ENCODE peak calls at places on chromosome 2, in seven cellular contexts. K, U, S, R, O, I and F are unnamed samples.

GRCh38 chr2:5530022-5530696 is 162.0 kb upstream of the SOX11 start:
- DNase-seq in K (no peak), U (no peak), S (no peak), R (no peak), O (no peak), I (no peak), F (no peak)

GRCh38 chr2:44805391-44805790 is 136.1 kb upstream of the SIX3 start:
- DNase-seq in K (no peak), U (no peak), S (no peak), R (no peak), O (no peak), I (no peak), F (no peak)

GRCh38 chr2:12424219-12424618 is 292.5 kb upstream of the TRIB2 start:
- DNase-seq in K (no peak), U (no peak), S (no peak), R (no peak), O (no peak), I (no peak), F (no peak)

GRCh38 chr2:135999899-136000298 is 14.5 kb upstream of the DARS1 start:
- DNase-seq in K (no peak), U (no peak), S (no peak), R (no peak), O (no peak), I (no peak), F (no peak)

GRCh38 chr2:109185801-109186570 is 57.0 kb downstream of the SH3RF3 start:
- DNase-seq in K (peak; percentile 85), U (no peak), S (no peak), R (no peak), O (peak; percentile 85), I (no peak), F (no peak)

GRCh38 chr2:168136392-168136977 is 110.9 kb downstream of the STK39 start:
- DNase-seq in K (peak; percentile 48), U (peak; percentile 38), S (no peak), R (no peak), O (no peak), I (peak; percentile 53), F (peak; percentile 58)

GRCh38 chr2:108315408-108316193 is 26.9 kb downstream of the SULT1C2 start:
- DNase-seq in K (no peak), U (no peak), S (no peak), R (no peak), O (no peak), I (peak; percentile 52), F (no peak)

GRCh38 chr2:144516981-144517824 is 2.7 kb downstream of the ZEB2 start:
- DNase-seq in K (peak; percentile 98), U (peak; percentile 62), S (peak; percentile 70), R (no peak), O (peak; percentile 80), I (no peak), F (peak; percentile 93)

GRCh38 chr2:177597759-177598158 is 205.2 kb downstream of the AGPS start:
- DNase-seq in K (no peak), U (no peak), S (no peak), R (no peak), O (peak; percentile 14), I (no peak), F (no peak)

GRCh38 chr2:166610180-166610919 is 116.3 kb upstream of the SCN7A start:
- DNase-seq in K (no peak), U (no peak), S (no peak), R (no peak), O (no peak), I (no peak), F (peak; percentile 6)

GRCh38 chr2:120773186-120773800 is 37.6 kb downstream of the GLI2 start:
- DNase-seq in K (no peak), U (no peak), S (peak; percentile 42), R (no peak), O (no peak), I (no peak), F (no peak)

GRCh38 chr2:44948565-44949328 is 7.2 kb downstream of the SIX3 start:
- DNase-seq in K (no peak), U (no peak), S (peak; percentile 18), R (no peak), O (no peak), I (no peak), F (no peak)

GRCh38 chr2:180222642-180223041 is 215.5 kb upstream of the CWC22 start:
- DNase-seq in K (peak; percentile 96), U (no peak), S (no peak), R (no peak), O (no peak), I (no peak), F (no peak)

GRCh38 chr2:5693288-5694015 is 1.3 kb downstream of the SOX11 start:
- DNase-seq in K (peak; percentile 22), U (no peak), S (no peak), R (no peak), O (no peak), I (no peak), F (no peak)

GRCh38 chr2:207331674-207332073 is 165.9 kb upstream of the KLF7 start:
- DNase-seq in K (no peak), U (no peak), S (no peak), R (no peak), O (no peak), I (no peak), F (no peak)

GRCh38 chr2:96940026-96940601 is 46.3 kb downstream of the FAM178B start:
- DNase-seq in K (no peak), U (no peak), S (peak; percentile 37), R (no peak), O (no peak), I (no peak), F (no peak)

GRCh38 chr2:239928457-239929350 is 96.4 kb downstream of the NDUFA10 start:
- DNase-seq in K (no peak), U (no peak), S (peak; percentile 54), R (no peak), O (peak; percentile 13), I (no peak), F (no peak)

DNA sequence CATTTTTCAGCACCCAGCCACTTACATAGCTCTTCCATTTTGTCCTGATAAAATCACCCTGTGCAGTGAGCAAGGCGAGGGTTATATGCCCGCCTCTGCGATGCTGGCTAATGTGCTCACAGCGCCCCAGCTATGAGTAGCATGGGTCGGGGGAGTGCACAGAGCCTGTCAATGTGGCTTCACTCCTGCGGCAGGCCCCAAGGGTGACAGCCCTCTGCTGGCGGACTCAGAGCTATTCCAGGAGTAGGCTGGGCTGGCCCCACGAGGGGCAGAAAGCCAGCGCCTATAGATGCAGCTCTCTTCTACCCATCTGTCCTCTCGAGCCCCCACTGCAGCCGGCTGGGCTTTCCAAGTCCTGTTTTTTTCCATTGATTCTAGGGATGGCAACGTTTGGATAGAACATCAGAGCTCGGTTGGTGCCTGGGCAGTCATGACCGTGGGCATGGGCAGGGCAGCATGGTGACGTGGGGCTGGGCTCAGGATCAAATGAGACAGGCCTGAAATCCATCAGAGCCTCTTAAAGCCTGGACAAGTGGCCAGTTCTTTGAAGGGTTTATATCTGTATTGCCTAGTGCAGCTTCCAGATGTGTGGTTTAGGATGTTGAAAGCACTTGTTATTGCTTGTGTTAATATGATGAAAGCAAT is 134.7 kb downstream of the MCFD2 start:
- DNase-seq in K (peak; percentile 56), U (peak; percentile 34), S (no peak), R (no peak), O (no peak), I (peak; percentile 80), F (peak; percentile 60)
- TF ChIP-seq CTCF in K (peak; percentile 34), U (peak; percentile 50), S (no peak), R (no peak), O (no peak), I (peak; percentile 87), F (peak; percentile 31)

GRCh38 chr2:27830616-27831120 is 59.1 kb downstream of the MRPL33 start:
- DNase-seq in K (no peak), U (no peak), S (no peak), R (no peak), O (no peak), I (no peak), F (peak; percentile 92)

GRCh38 chr2:27828305-27828704 is 56.8 kb downstream of the MRPL33 start:
- DNase-seq in K (no peak), U (no peak), S (no peak), R (no peak), O (no peak), I (no peak), F (no peak)

GRCh38 chr2:27832396-27832795 is 57.8 kb downstream of the RBKS start:
- DNase-seq in K (peak; percentile 65), U (no peak), S (no peak), R (no peak), O (no peak), I (no peak), F (peak; percentile 87)

GRCh38 chr2:27831279-27832050 is 58.7 kb downstream of the RBKS start:
- DNase-seq in K (no peak), U (no peak), S (no peak), R (no peak), O (no peak), I (no peak), F (peak; percentile 95)

DNA sequence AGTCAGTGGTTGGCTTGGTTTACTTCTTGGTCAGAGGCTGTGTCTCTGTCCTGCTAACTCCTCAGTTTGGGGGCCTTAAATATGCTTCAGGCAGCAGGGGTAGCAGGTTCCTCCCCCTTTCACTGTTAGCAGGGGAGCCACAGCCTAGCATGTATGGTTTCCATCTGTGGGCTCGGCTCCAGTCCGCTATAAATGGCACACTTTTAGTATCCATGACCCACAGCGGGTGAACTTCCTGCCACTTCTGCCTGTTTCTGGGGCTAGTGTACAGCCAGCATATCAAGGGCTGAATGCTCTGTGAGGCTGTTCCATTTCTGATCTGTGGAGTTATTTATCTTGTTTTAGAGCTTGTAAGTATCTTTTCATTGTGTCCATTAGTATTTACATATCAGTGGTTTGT is 58.3 kb downstream of the MRPL33 start:
- DNase-seq in K (no peak), U (no peak), S (no peak), R (no peak), O (no peak), I (no peak), F (peak; percentile 74)
- TF ChIP-seq POLR2A in K (no peak), U (no peak), S (no peak), R (no peak), O (no peak), I (no peak), F (no peak)

GRCh38 chr2:29202819-29203495 is 87.7 kb downstream of the CLIP4 start:
- DNase-seq in K (no peak), U (no peak), S (no peak), R (no peak), O (no peak), I (no peak), F (no peak)
- TF ChIP-seq CTCF in K (no peak), U (no peak), S (no peak), R (no peak), O (no peak), I (no peak), F (no peak)

GRCh38 chr2:236545248-236545658 is 24.4 kb upstream of the ACKR3 start:
- DNase-seq in K (no peak), U (no peak), S (no peak), R (no peak), O (no peak), I (no peak), F (no peak)

GRCh38 chr2:236548179-236548918 is 21.3 kb upstream of the ACKR3 start:
- DNase-seq in K (no peak), U (no peak), S (no peak), R (no peak), O (no peak), I (no peak), F (no peak)

GRCh38 chr2:236547725-236548124 is 21.9 kb upstream of the ACKR3 start:
- DNase-seq in K (no peak), U (no peak), S (no peak), R (no peak), O (no peak), I (no peak), F (no peak)

GRCh38 chr2:236545814-236546480 is 23.7 kb upstream of the ACKR3 start:
- DNase-seq in K (no peak), U (no peak), S (no peak), R (no peak), O (no peak), I (no peak), F (no peak)

GRCh38 chr2:236546561-236546961 is 23.1 kb upstream of the ACKR3 start:
- DNase-seq in K (no peak), U (no peak), S (no peak), R (no peak), O (no peak), I (no peak), F (no peak)
- TF ChIP-seq POLR2A in K (no peak), U (no peak), S (no peak), R (no peak), O (no peak), I (no peak), F (no peak)